ENCODE peak calls at places on chromosomes 11 and 22, in six cellular contexts. R is sigmoid colon, M is A549, Z is suprapubic skin, Q is transverse colon, I is ovary. E is an unnamed sample. For H3K4me1, the result is how much of the 10 kb centered on the place peaks cover.

GRCh38 chr11:66493124-66493523 is 12.9 kb downstream of the DPP3 start:
- DNase-seq in R (no peak), M (no peak), Z (no peak), Q (no peak), I (no peak), E (no peak)

GRCh38 chr11:121615506-121615905 is 162.7 kb upstream of the SORL1-AS1 start:
- DNase-seq in R (no peak), M (no peak), Z (no peak), Q (no peak), I (no peak), E (no peak)

GRCh38 chr11:117743121-117743815 is 53.7 kb downstream of the DSCAML1 start:
- DNase-seq in R (no peak), M (no peak), Z (no peak), Q (no peak), I (no peak), E (no peak)

GRCh38 chr11:83568474-83568873 is 282.3 kb upstream of the CCDC90B start:
- DNase-seq in R (no peak), M (no peak), Z (no peak), Q (no peak), I (no peak), E (no peak)

GRCh38 chr11:93236741-93237675 is 39.2 kb upstream of the SLC36A4 start:
- DNase-seq in R (no peak), M (peak), Z (no peak), Q (peak), I (no peak), E (no peak)

GRCh38 chr11:109037856-109038780 is 373.2 kb downstream of the DDX10 start:
- DNase-seq in R (no peak), M (no peak), Z (no peak), Q (no peak), I (no peak), E (no peak)

GRCh38 chr22:41699264-41700104 is at the start of gene MEI1:
- DNase-seq in R (peak), M (peak), Z (peak), Q (peak), I (peak), E (peak)

GRCh38 chr22:48842583-48842945 is 985.1 kb downstream of the BRD1 start:
- DNase-seq in R (peak), M (no peak), Z (no peak), Q (no peak), I (no peak), E (no peak)

GRCh38 chr22:24930678-24931077 is 15.8 kb downstream of the LHFPL7 start:
- DNase-seq in R (no peak), M (no peak), Z (no peak), Q (no peak), I (no peak), E (no peak)

GRCh38 chr11:116879789-116880402 is 42.5 kb upstream of the APOA1 start:
- DNase-seq in R (no peak), M (peak), Z (no peak), Q (no peak), I (no peak), E (no peak)

GRCh38 chr22:49258107-49259010 is 569.3 kb downstream of the BRD1 start:
- DNase-seq in R (no peak), M (no peak), Z (no peak), Q (no peak), I (no peak), E (no peak)

GRCh38 chr11:83871013-83871412 is 584.8 kb upstream of the CCDC90B start:
- DNase-seq in R (no peak), M (no peak), Z (no peak), Q (no peak), I (no peak), E (no peak)

GRCh38 chr11:71202966-71203365 is 49.4 kb downstream of the SHANK2 start:
- DNase-seq in R (peak), M (no peak), Z (no peak), Q (no peak), I (no peak), E (no peak)

GRCh38 chr11:117717485-117718314 is 79.3 kb downstream of the DSCAML1 start:
- DNase-seq in R (peak), M (peak), Z (no peak), Q (peak), I (no peak), E (no peak)

GRCh38 chr11:7422544-7423331 is 62.6 kb upstream of the OLFML1 start:
- DNase-seq in R (no peak), M (no peak), Z (no peak), Q (no peak), I (no peak), E (no peak)

GRCh38 chr22:42073568-42074152 is 388 bp upstream of the PHETA2 start:
- DNase-seq in R (no peak), M (no peak), Z (no peak), Q (no peak), I (no peak), E (no peak)

GRCh38 chr22:21694394-21694793 is 28.6 kb downstream of the PPIL2 start:
- DNase-seq in R (no peak), M (no peak), Z (no peak), Q (no peak), I (no peak), E (no peak)

GRCh38 chr11:130020323-130020722 is 17.7 kb upstream of the PRDM10 start:
- DNase-seq in R (no peak), M (no peak), Z (no peak), Q (no peak), I (no peak), E (no peak)

GRCh38 chr22:27867958-27868737 is 50.9 kb downstream of the PITPNB start:
- DNase-seq in R (no peak), M (no peak), Z (no peak), Q (no peak), I (no peak), E (no peak)

GRCh38 chr11:27255447-27255828 is 107.6 kb downstream of the CCDC34 start:
- DNase-seq in R (no peak), M (no peak), Z (no peak), Q (no peak), I (no peak), E (no peak)

GRCh38 chr11:94880216-94880615 is 93.1 kb downstream of the CWC15 start:
- DNase-seq in R (no peak), M (peak), Z (no peak), Q (no peak), I (no peak), E (no peak)

GRCh38 chr11:10770626-10771254 is 19.7 kb downstream of the CTR9 start:
- DNase-seq in R (no peak), M (peak), Z (no peak), Q (peak), I (no peak), E (no peak)

GRCh38 chr22:35257321-35258143 is at the start of gene HMGXB4:
- DNase-seq in R (peak), M (peak), Z (peak), Q (peak), I (peak), E (peak)

GRCh38 chr11:7307836-7308235 is 56.1 kb downstream of the SYT9 start:
- DNase-seq in R (no peak), M (no peak), Z (no peak), Q (no peak), I (no peak), E (no peak)

GRCh38 chr11:117458275-117459120 is 130.8 kb downstream of the CEP164 start:
- DNase-seq in R (no peak), M (no peak), Z (no peak), Q (no peak), I (no peak), E (no peak)

GRCh38 chr11:128519353-128519752 is 68.0 kb downstream of the ETS1 start:
- DNase-seq in R (no peak), M (no peak), Z (no peak), Q (no peak), I (no peak), E (no peak)
- H3K4me1 ChIP-seq in R (half or more), M (half or more), Z (half or more), Q (under half), I (under half), E (under half)

DNA sequence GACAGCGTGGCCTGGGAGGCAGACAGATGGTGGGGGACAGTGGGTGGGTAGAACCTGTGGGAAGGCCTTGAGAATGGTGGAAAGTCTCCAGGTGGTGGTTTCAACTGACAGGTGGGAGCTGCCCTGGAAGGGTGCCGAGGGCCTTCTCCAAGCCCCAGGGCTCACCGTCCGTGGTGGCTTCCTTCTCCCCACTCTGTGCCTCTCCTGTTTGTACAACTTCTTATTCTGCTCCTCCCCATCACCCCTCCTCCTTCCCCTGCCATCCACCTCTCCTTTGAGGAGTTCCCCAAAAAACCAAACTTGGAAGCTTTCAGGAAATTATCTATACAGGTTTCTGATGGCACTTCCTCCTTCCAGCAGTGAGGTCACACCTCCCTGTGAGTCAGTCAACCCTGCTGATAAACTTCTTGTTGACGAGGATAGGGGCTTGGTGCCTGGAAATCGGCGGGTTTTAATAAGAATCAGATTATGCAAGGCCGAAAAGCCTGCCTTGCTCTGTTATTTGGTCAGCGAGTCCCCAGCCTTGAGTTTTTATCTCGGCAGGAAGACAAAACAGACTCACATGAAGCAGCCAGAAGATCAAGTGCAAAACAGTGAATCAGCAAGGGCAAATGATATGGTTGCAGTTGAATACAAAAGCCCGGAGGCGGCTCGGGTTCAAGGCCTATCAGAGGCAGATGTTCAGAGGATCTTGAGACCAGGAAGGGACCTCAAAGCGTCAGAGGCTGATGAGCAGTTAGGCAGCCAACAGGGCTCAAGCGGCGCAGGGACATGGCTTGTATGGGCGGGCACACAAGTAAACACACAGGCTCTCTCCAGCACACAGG is 9.5 kb upstream of the ST3GAL4 start:
- DNase-seq in R (no peak), M (no peak), Z (no peak), Q (no peak), I (peak), E (no peak)
- TF ChIP-seq EP300 in R (no peak), M (no peak), Z (no peak), Q (no peak), I (no peak), E (no peak)

GRCh38 chr11:125166347-125166841 is 1.8 kb downstream of the PKNOX2 start:
- DNase-seq in R (peak), M (no peak), Z (no peak), Q (no peak), I (peak), E (no peak)
- H3K4me1 ChIP-seq in R (under half), M (under half), Z (under half), Q (under half), I (under half), E (under half)

GRCh38 chr11:62805991-62806441 is 776 bp upstream of the NXF1 start:
- DNase-seq in R (no peak), M (no peak), Z (no peak), Q (peak), I (no peak), E (no peak)

GRCh38 chr11:62801071-62801470 is 4.2 kb downstream of the NXF1 start:
- DNase-seq in R (no peak), M (no peak), Z (no peak), Q (no peak), I (no peak), E (no peak)

GRCh38 chr11:62806611-62807121 is 1.4 kb upstream of the NXF1 start:
- DNase-seq in R (peak), M (no peak), Z (no peak), Q (peak), I (no peak), E (peak)

GRCh38 chr11:62804310-62805043 is 763 bp downstream of the NXF1 start:
- DNase-seq in R (no peak), M (no peak), Z (no peak), Q (no peak), I (no peak), E (peak)

DNA sequence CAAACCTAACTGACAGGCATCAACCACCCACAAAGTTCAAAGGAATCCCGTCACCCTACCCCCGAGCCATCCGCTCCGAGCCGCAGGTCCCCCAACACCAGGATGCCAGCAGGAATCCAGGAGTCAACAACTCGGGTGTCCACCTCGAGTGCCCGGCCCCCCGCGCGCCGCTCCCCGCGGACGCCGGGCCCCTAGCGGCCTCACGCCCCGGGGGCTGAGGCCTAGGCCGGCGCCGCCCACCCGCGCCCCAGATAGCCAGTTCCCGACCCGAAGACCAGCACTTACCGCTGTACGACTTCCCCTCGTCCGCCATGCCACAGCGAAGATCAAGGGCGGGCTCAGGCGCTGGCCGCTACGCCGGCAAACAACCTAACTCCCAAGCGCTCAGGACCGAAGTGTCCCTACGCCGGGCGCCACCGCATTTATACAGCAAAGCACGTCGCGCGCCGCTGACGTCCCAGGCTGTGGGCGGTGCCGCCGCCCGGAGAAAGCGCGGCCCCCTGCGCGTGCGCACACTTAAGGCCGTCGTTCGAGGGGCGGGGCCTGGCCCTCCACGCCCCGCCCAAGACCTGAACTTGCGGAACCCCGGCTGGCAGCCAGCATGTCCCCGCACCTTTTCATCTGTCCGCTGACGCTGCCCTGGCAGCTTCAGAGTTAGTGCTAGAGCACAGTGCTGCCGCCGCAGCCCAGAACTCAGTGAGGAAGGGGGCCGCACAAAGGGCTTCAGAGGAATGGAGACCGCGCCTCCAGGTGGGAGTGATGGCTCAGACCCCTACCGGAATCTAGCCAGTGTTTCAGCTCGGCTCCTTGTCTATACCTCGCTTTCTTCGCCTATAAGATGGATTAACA is at the start of gene NXF1:
- DNase-seq in R (peak), M (peak), Z (peak), Q (peak), I (peak), E (peak)
- TF ChIP-seq EP300 in R (no peak), M (no peak), Z (no peak), Q (no peak), I (peak), E (peak)

DNA sequence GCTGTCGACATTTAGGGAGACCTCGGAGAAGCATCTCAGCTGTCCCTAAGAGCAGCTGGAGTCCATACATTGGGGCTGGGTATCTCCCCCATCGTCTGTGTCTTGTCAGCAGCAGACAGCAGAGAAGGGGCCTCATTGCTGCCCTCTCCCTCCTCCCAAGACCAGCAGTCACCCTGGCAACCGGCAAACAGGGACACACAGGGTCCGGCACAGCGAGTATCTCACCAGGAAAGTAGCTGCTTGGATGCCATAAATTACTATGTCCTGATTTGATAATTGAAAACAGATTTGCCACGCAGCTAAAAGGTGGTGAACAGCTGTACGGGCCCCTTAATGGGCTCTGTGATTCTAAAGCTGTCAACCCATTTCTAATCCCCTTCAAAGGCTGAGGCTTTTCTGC is 84.5 kb downstream of the CD44 start:
- DNase-seq in R (peak), M (no peak), Z (no peak), Q (no peak), I (no peak), E (no peak)
- H3K4me1 ChIP-seq in R (half or more), M (under half), Z (under half), Q (under half), I (under half), E (under half)

GRCh38 chr11:76822406-76822805 is 38.3 kb upstream of the ACER3 start:
- DNase-seq in R (no peak), M (no peak), Z (no peak), Q (no peak), I (no peak), E (no peak)

GRCh38 chr11:76824980-76825725 is 35.6 kb upstream of the ACER3 start:
- DNase-seq in R (no peak), M (no peak), Z (no peak), Q (no peak), I (no peak), E (no peak)

GRCh38 chr11:76824083-76824939 is 36.4 kb upstream of the ACER3 start:
- DNase-seq in R (no peak), M (peak), Z (no peak), Q (no peak), I (no peak), E (no peak)

GRCh38 chr11:76825726-76826396 is 34.9 kb upstream of the ACER3 start:
- DNase-seq in R (no peak), M (no peak), Z (no peak), Q (no peak), I (no peak), E (no peak)

GRCh38 chr11:76823481-76824028 is 37.2 kb upstream of the ACER3 start:
- DNase-seq in R (no peak), M (peak), Z (no peak), Q (no peak), I (no peak), E (no peak)
- TF ChIP-seq EP300 in R (no peak), M (no peak), Z (no peak), Q (no peak), I (no peak), E (no peak)

DNA sequence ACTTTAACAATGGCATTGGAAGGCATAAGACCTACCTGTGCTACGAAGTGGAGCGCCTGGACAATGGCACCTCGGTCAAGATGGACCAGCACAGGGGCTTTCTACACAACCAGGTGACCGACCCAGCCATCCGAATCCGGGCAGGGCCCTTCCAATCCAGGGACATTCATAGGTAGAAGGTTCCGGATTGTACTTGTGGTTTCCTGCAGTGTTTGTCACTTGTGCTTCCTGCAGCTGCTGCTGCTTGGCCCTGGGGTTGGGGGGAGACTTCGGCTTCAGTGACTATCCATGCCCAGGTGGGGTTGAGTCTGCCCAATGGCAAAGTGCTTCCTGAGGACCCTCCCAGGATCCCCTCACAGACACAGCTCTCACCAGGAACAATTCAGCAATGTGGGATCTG is 2.2 kb downstream of the APOBEC3A start:
- DNase-seq in R (no peak), M (no peak), Z (no peak), Q (no peak), I (no peak), E (no peak)
- H3K4me1 ChIP-seq in R (under half), M (under half), Z (under half), Q (under half), I (under half), E (under half)

GRCh38 chr22:26677217-26677616 is 19.8 kb downstream of the MIAT start:
- DNase-seq in R (no peak), M (no peak), Z (no peak), Q (no peak), I (no peak), E (no peak)
- TF ChIP-seq EP300 in R (no peak), M (no peak), Z (no peak), Q (no peak), I (no peak), E (no peak)

GRCh38 chr11:2990617-2991476 is 1.3 kb downstream of the NAP1L4 start:
- DNase-seq in R (no peak), M (peak), Z (peak), Q (peak), I (no peak), E (no peak)

GRCh38 chr11:2989551-2989950 is 2.6 kb downstream of the NAP1L4 start:
- DNase-seq in R (no peak), M (no peak), Z (no peak), Q (no peak), I (no peak), E (no peak)

GRCh38 chr11:2988996-2989395 is 3.1 kb downstream of the NAP1L4 start:
- DNase-seq in R (no peak), M (no peak), Z (no peak), Q (no peak), I (no peak), E (no peak)

GRCh38 chr11:2988361-2988762 is 3.8 kb downstream of the NAP1L4 start:
- DNase-seq in R (no peak), M (no peak), Z (no peak), Q (no peak), I (no peak), E (no peak)

DNA sequence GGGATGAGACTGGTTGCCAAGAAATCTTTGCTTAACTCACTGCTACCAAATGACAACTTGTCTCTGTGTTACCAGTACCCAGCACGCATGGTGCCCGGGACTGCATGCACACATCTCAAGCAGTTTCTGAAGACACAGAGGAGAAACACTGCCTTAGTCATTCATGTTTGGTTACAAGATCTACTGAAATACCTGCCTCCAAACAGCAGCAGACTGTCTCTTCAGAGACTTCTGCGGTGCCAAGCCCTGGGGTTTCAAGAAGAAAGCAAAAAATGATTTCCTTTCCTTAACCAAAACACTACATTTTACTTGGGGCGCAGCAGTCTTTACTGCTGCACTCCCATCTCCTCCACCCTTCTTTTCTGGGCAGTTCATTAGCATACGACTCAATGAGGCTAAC is 4.2 kb downstream of the NAP1L4 start:
- DNase-seq in R (no peak), M (no peak), Z (no peak), Q (no peak), I (no peak), E (no peak)
- H3K4me1 ChIP-seq in R (half or more), M (under half), Z (half or more), Q (under half), I (under half), E (under half)

E was measured in tibial nerve.